ENCODE peak calls at places on chromosomes 12 and 14, in six cellular contexts. D, A, X, N, Z and W are unnamed samples.

GRCh38 chr14:100532916-100533630 is 54.1 kb downstream of the BEGAIN start:
- DNase-seq in A (no peak), D (no peak), X (no peak), N (peak), Z (no peak), W (peak)

GRCh38 chr12:107670999-107671643 is 14.5 kb upstream of the PWP1 start:
- DNase-seq in X (peak), D (peak), Z (no peak), N (peak), A (no peak), W (peak)

GRCh38 chr12:65879878-65880277 is 55.6 kb downstream of the HMGA2 start:
- DNase-seq in N (peak), A (peak), D (peak), Z (no peak), X (no peak), W (no peak)

GRCh38 chr12:56017181-56017580 is 3.7 kb upstream of the IKZF4 start:
- DNase-seq in X (no peak), A (no peak), D (no peak), N (no peak), Z (no peak), W (no peak)

GRCh38 chr12:53676715-53677611 is 1.1 kb upstream of the ATP5MC2 start:
- DNase-seq in D (peak), A (no peak), N (peak), X (peak), Z (no peak), W (no peak)

GRCh38 chr14:68576496-68577244 is 216.2 kb downstream of the ZFP36L1 start:
- DNase-seq in A (peak), N (peak), D (peak), Z (no peak), X (no peak), W (no peak)

GRCh38 chr12:52230364-52231281 is 2.4 kb upstream of the KRT7 start:
- DNase-seq in A (peak), N (peak), Z (no peak), D (peak), X (no peak), W (no peak)

GRCh38 chr12:12983420-12984035 is 16.5 kb downstream of the HEBP1 start:
- DNase-seq in D (peak), A (peak), Z (no peak), N (peak), X (no peak), W (peak)

GRCh38 chr14:89767861-89768268 is 186.7 kb downstream of the EFCAB11 start:
- DNase-seq in A (peak), D (peak), Z (no peak), N (peak), X (peak), W (peak)

GRCh38 chr12:23399402-23399933 is 550.0 kb downstream of the SOX5 start:
- DNase-seq in X (no peak), N (no peak), Z (no peak), D (no peak), A (no peak), W (no peak)

GRCh38 chr12:503111-503761 is 43.5 kb downstream of the B4GALNT3 start:
- DNase-seq in N (no peak), D (no peak), A (peak), X (peak), Z (peak), W (no peak)

GRCh38 chr14:76252471-76252870 is 100.7 kb downstream of the GPATCH2L start:
- DNase-seq in N (no peak), D (no peak), Z (no peak), X (no peak), A (no peak), W (no peak)

GRCh38 chr12:77190022-77190421 is 124.7 kb upstream of the E2F7 start:
- DNase-seq in A (peak), D (peak), Z (no peak), X (no peak), N (peak), W (no peak)

GRCh38 chr12:47828967-47829482 is 9.3 kb upstream of the HDAC7 start:
- DNase-seq in A (peak), X (peak), D (peak), Z (no peak), N (peak), W (no peak)

GRCh38 chr14:68084256-68084655 is 264.7 kb downstream of the RAD51B start:
- DNase-seq in X (no peak), Z (no peak), A (no peak), D (no peak), N (peak), W (no peak)

GRCh38 chr14:45972416-45972815 is 679.2 kb downstream of the RPL10L start:
- DNase-seq in N (no peak), D (no peak), A (no peak), Z (no peak), X (no peak), W (no peak)

GRCh38 chr14:96354246-96354645 is 8.9 kb downstream of the ATG2B start:
- DNase-seq in Z (no peak), A (no peak), X (no peak), D (no peak), N (no peak), W (no peak)

GRCh38 chr12:11067514-11067913 is 5.4 kb upstream of the TAS2R46 start:
- DNase-seq in A (peak), Z (no peak), D (peak), X (no peak), N (peak), W (no peak)

GRCh38 chr14:45249847-45250575 is 3.0 kb downstream of the MIS18BP1 start:
- DNase-seq in Z (no peak), A (no peak), D (peak), N (peak), X (no peak), W (no peak)

GRCh38 chr12:113850309-113851056 is 115.6 kb downstream of the RBM19 start:
- DNase-seq in A (no peak), X (no peak), Z (no peak), D (peak), N (no peak), W (no peak)

DNA sequence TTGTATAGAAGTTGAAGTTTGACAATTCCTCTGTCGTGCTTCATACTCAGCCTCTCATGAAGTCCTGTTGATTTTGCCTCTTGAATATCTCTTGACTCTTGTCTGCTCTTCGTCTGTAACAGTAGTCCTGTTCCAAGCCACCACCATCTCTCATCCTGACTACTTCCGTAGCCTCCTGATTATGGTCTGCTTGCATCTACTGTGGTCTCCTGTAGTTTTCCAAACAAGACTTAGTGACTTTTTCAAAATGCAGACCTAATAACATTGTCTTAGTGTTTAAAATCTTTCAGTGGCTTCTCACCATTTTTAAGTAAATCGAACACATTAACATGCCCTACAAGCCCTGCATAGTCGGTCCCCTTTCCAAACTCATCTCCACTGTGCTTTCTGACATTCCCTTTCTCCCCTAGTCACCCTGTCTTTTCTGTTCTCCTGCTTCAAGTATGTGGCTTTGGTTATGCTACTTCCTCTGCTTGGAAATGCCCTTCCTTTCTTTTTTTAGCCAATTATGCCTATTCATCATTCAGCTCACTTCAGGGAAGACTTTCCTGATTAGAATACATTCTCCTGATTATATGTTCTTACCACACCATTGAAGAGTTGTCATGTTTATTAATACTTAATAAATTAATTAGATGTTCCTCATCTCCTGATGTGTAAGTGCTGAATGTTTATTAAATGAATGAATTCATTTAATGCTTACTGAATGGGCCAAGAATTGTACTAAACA is 2.0 kb downstream of the SCYL2 start:
- DNase-seq in X (no peak), Z (no peak), A (peak), D (peak), N (peak), W (no peak)
- H3K9ac ChIP-seq in X (peak), Z (peak), A (peak), D (peak), N (peak), W (peak)

DNA sequence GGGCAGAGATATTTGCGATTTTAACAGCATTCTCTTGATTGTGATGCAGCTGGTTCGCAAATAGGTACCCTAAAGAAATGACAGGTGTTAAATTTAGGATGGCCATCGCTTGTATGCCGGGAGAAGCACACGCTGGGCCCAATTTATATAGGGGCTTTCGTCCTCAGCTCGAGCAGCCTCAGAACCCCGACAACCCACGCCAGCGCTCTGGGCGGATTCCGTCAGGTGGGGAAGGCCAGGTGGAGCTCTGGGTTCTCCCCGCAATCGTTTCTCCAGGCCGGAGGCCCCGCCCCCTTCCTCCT is 271 bp upstream of the PSEN1 start:
- DNase-seq in A (no peak), N (no peak), Z (no peak), X (no peak), D (no peak), W (no peak)
- H3K9ac ChIP-seq in A (peak), N (peak), Z (peak), X (peak), D (peak), W (peak)

DNA sequence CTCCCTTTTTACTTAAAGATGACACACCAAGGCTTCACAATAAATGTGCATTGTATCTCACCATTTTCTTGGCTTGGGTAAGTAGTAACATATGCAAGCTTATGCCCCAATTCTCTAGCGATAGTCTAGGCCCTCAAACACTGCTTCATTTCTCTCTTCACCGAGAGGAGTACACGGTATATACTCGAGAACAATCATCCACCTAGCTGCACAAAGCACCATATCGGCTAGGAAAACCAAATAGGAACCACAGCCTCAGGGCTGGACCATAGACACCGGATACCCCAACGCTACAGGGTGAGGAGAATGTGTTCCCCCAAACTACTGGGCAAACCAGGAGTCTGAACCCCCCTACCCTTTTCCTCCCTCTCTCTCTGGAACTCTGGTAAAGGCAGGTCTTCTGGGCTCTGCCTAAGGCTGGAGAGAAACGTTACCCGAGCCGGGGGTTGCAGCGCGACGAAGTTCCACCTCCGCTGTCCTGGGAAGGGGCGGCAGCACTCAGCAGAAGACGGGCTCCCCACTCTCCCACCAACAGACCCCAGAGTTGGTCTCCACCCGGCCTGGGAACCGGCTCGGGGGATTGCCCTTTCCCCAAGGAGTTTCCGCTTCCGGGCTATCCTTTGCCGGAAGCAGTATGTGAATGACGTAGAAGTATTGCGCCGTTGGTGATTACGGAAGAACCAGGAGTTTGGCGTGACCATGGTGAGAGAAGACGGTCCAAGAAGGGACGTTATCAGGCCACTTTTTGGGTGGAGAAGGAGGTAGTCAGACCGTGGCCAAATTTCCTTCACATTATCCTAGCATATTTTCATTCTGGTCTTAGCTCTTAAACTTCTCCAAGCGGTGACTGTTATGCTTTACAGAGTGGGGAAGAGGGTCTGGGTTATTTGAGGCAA is at the start of the genes AREL1 and FCF1:
- DNase-seq in D (peak), N (peak), X (peak), A (peak), Z (peak), W (peak)
- H3K9ac ChIP-seq in D (peak), N (peak), X (peak), A (peak), Z (peak), W (peak)

DNA sequence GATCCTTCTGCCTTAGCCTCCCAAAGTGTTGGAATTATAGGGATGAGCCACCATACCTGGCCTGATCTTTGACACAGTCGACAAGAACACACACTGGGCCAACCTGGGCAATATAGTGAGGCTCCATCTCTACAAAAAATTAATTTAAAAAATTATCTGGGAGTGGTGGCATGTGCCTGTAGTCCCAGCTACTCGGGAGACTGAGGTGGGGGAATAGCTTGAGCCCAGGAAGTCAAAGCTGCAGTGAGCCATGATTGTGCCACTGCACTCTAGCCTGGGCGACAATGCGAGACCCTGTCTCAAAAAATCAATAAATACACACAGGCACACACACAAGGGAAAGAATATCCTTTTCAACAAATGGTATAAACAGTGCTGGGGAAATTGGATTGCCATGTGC is 6.1 kb upstream of the OS9 start:
- DNase-seq in D (no peak), Z (no peak), X (no peak), N (no peak), A (no peak), W (no peak)
- H3K9ac ChIP-seq in D (no peak), Z (no peak), X (no peak), N (no peak), A (no peak), W (no peak)

DNA sequence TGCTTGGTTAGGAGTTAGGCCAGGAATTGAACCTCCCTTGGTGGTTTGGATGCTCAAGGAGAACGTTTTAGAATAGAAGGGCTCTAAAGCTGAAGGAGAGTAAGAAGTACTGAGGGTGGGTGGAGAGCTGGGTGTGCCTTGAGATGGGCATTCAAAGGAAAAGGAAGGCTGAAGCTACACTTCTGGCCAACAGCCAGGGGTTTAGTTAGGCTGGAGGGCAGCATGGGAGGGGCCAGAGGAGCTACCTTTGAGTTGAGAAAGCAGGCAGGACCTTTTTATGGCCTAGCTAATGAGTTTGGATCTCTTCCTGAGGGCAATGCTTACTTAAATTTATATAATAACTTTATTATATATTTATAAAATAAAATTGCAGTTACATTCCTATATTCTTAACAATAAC is 421.2 kb downstream of the CCDC91 start:
- DNase-seq in D (peak), A (no peak), Z (no peak), X (no peak), N (peak), W (no peak)
- H3K9ac ChIP-seq in D (no peak), A (no peak), Z (no peak), X (no peak), N (no peak), W (no peak)

DNA sequence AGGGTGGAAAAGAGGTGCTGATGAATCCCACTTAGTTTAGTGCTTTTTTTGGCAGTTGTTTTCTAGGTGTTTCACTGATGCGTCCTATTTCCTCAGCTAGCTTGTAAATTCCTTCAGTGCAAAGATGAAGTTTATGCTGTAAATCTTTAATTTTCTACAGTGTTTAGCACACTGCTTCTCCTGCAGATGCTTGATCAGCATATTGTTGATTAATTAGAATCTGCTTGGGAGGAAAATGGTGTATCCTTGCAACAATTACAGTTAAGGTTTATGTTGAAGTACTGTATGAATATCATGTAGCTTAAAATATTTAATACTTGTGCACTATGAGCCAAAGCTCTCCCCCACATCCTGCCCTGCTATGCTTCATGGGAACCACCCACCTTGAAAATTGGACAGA is 20.5 kb upstream of the DHRS4 start:
- DNase-seq in X (no peak), Z (no peak), N (no peak), A (no peak), D (no peak), W (no peak)
- H3K9ac ChIP-seq in X (no peak), Z (no peak), N (no peak), A (no peak), D (no peak), W (no peak)

DNA sequence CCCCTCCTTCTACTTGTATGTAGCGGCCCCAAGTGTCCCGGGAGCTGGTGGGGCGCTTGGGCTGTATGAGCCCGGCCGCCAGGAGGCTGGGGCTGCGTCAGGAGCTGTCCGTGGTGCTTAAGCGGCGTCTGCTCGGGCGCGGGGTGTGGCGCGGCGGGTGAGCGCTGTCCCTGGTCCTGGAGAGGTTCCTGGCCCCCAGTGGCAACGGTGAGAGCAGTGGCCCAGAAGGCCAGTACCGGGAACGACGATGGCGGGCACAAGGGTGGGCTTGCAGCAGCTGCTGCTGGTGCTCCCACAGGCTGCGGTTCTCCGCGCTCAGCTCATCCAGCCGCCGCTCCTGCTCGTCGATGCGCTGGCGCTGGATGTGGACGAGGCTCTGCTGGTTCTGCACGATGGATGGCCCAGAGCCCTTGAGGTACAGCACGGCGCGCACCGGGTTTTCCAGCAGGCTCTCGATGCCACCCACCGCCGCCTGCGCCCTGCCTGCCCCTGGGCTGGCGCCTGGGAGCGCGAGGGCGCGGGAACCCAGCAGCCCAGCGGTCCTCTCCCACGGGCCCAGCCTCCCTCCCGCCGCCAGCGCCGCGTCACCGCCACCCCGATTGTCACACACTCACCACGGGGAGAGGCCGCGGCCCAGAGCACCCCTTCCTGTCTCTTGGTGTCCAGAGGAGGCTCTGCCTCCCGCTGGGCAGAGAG is 41.9 kb upstream of the FKBP4 start:
- DNase-seq in D (peak), N (peak), A (peak), X (peak), Z (no peak), W (peak)
- H3K9ac ChIP-seq in D (no peak), N (no peak), A (no peak), X (no peak), Z (no peak), W (no peak)

GRCh38 chr12:120037851-120038250 is 48.8 kb downstream of the BICDL1 start:
- DNase-seq in N (no peak), D (no peak), X (no peak), A (no peak), Z (no peak), W (no peak)
- H3K9ac ChIP-seq in N (no peak), D (no peak), X (no peak), A (no peak), Z (no peak), W (no peak)

GRCh38 chr14:35317820-35318219 is 25.6 kb downstream of the PSMA6 start:
- DNase-seq in Z (no peak), D (no peak), A (no peak), X (no peak), N (no peak), W (no peak)

GRCh38 chr14:35320472-35320871 is 28.3 kb downstream of the PSMA6 start:
- DNase-seq in X (no peak), D (no peak), Z (no peak), N (no peak), A (no peak), W (no peak)

GRCh38 chr14:35319509-35319908 is 27.3 kb downstream of the PSMA6 start:
- DNase-seq in Z (no peak), X (no peak), N (no peak), A (no peak), D (no peak), W (no peak)
- H3K9ac ChIP-seq in Z (no peak), X (no peak), N (no peak), A (no peak), D (no peak), W (no peak)